ENCODE peak calls at places on chromosomes 7 and 10, in six cellular contexts. F, O, Z, Y, N and P are unnamed samples.

GRCh38 chr10:62475531-62475930 is 101.4 kb downstream of the ZNF365 start:
- DNase-seq in Z (no peak), N (no peak), Y (no peak), O (no peak), F (no peak), P (no peak)

GRCh38 chr7:25386311-25386744 is 158.0 kb upstream of the NPVF start:
- DNase-seq in Z (no peak), F (no peak), O (no peak), Y (no peak), N (no peak), P (no peak)

GRCh38 chr10:101529720-101530553 is 58.1 kb downstream of the POLL start:
- DNase-seq in O (no peak), N (no peak), F (no peak), Z (no peak), Y (no peak), P (peak; percentile 54)

GRCh38 chr10:86966008-86966654 is 2.2 kb upstream of the ADIRF start:
- DNase-seq in Z (no peak), O (no peak), N (no peak), Y (no peak), F (no peak), P (no peak)

GRCh38 chr7:101829856-101830255 is 12.4 kb downstream of the CUX1 start:
- DNase-seq in O (no peak), N (no peak), F (peak; percentile 44), Z (no peak), Y (no peak), P (no peak)

GRCh38 chr7:14800664-14801063 is 101.9 kb downstream of the DGKB start:
- DNase-seq in F (no peak), N (no peak), O (no peak), Y (no peak), Z (no peak), P (no peak)

GRCh38 chr10:102424916-102425315 is 4.3 kb downstream of the FBXL15 start:
- DNase-seq in O (no peak), Y (no peak), Z (no peak), F (no peak), N (no peak), P (no peak)

GRCh38 chr10:128105383-128105782 is 20.8 kb downstream of the MKI67 start:
- DNase-seq in Z (no peak), N (no peak), Y (no peak), O (no peak), F (no peak), P (no peak)

GRCh38 chr7:155356323-155357105 is 58.8 kb downstream of the INSIG1 start:
- DNase-seq in N (no peak), F (peak; percentile 10), Z (no peak), O (peak; percentile 20), Y (peak; percentile 61), P (no peak)

GRCh38 chr7:106012935-106013439 is 49.9 kb downstream of the CDHR3 start:
- DNase-seq in Z (no peak), Y (no peak), N (no peak), F (no peak), O (no peak), P (no peak)

GRCh38 chr7:111092406-111093160 is 1.7 kb downstream of the LRRN3 start:
- DNase-seq in F (no peak), O (no peak), N (no peak), Y (peak; percentile 32), Z (no peak), P (no peak)

GRCh38 chr7:39697481-39697880 is 74.1 kb downstream of the RALA start:
- DNase-seq in Y (no peak), N (no peak), O (no peak), Z (no peak), F (no peak), P (no peak)

GRCh38 chr10:130914377-130914776 is 397.1 kb downstream of the TCERG1L start:
- DNase-seq in O (no peak), Y (no peak), F (no peak), N (no peak), Z (no peak), P (no peak)

GRCh38 chr10:17616403-17617030 is 657 bp downstream of the HACD1 start:
- DNase-seq in F (peak; percentile 95), N (no peak), Y (peak; percentile 39), Z (peak; percentile 89), O (peak; percentile 21), P (peak; percentile 89)

GRCh38 chr10:43781480-43782361 is 133.0 kb upstream of the ZNF32 start:
- DNase-seq in Z (no peak), O (no peak), Y (peak; percentile 30), N (no peak), F (no peak), P (no peak)

GRCh38 chr7:69932034-69932628 is 333.9 kb downstream of the AUTS2 start:
- DNase-seq in Z (no peak), F (no peak), N (no peak), O (peak; percentile 2), Y (no peak), P (peak; percentile 20)

GRCh38 chr10:108779501-108779900 is 1143.8 kb downstream of the XPNPEP1 start:
- DNase-seq in Y (no peak), O (no peak), F (no peak), Z (no peak), N (no peak), P (no peak)

GRCh38 chr10:23976285-23976684 is 232.7 kb upstream of the KIAA1217 start:
- DNase-seq in Z (no peak), N (no peak), Y (no peak), O (peak; percentile 31), F (no peak), P (no peak)

DNA sequence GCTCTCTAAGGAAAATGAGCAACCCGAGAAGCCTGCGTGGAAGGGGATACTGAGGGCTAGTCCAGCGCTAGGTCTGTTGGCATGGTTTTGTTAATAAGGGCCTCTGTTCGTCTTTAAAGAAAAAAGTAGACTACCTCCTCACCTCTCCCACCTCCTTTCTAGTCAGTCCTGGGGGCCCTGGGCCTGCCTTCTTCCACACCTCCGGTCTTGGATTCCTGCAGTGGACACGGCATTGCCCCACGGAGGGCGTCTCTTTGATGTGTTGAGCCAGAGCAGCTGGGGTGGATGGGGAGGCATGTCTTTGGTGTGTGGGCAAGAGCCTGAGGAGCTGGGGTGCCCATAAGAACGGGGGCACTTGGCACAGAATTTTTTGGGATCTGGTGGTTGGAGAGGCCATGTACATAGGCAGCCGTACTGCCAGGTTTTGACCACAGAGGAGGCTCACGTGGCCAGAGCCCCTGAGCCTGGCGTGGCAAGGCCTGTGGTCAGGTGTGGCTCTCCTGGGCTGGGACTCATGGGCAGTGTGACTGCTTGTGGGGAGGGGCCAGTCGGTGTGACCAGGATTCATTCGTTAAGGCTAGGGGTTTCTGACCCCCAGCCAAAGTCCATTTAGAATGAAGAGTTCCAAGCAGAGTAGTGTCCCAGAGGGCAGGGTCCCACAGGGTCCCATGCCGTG is 38.1 kb downstream of the AGAP3 start:
- DNase-seq in Z (no peak), Y (no peak), O (no peak), N (no peak), F (no peak), P (no peak)
- H3K36me3 ChIP-seq in Z (peaks cover 39% of the 10 kb centered on the region), Y (peaks cover 11% of the 10 kb centered on the region), O (peaks cover 61% of the 10 kb centered on the region), N (peaks cover 28% of the 10 kb centered on the region), F (peaks cover 80% of the 10 kb centered on the region), P (peaks cover 6% of the 10 kb centered on the region)

GRCh38 chr7:130930260-130930659 is 196.3 kb upstream of the KLF14 start:
- DNase-seq in N (no peak), F (no peak), O (peak; percentile 98), Y (peak; percentile 55), Z (no peak), P (no peak)
- TF ChIP-seq CTCF in N (no peak), F (no peak), O (no peak), Y (no peak), Z (no peak), P (no peak)

GRCh38 chr7:1496531-1497292 is 7.5 kb downstream of the INTS1 start:
- DNase-seq in Z (no peak), N (no peak), F (no peak), O (no peak), Y (no peak), P (no peak)

GRCh38 chr7:1494447-1494846 is 9.7 kb downstream of the INTS1 start:
- DNase-seq in Y (no peak), Z (no peak), F (no peak), O (no peak), N (no peak), P (no peak)

GRCh38 chr7:1493571-1493970 is 10.6 kb downstream of the INTS1 start:
- DNase-seq in N (no peak), F (no peak), Z (no peak), Y (no peak), O (no peak), P (no peak)

GRCh38 chr7:1495564-1496242 is 8.5 kb downstream of the INTS1 start:
- DNase-seq in Z (no peak), O (no peak), N (no peak), F (no peak), Y (no peak), P (no peak)

DNA sequence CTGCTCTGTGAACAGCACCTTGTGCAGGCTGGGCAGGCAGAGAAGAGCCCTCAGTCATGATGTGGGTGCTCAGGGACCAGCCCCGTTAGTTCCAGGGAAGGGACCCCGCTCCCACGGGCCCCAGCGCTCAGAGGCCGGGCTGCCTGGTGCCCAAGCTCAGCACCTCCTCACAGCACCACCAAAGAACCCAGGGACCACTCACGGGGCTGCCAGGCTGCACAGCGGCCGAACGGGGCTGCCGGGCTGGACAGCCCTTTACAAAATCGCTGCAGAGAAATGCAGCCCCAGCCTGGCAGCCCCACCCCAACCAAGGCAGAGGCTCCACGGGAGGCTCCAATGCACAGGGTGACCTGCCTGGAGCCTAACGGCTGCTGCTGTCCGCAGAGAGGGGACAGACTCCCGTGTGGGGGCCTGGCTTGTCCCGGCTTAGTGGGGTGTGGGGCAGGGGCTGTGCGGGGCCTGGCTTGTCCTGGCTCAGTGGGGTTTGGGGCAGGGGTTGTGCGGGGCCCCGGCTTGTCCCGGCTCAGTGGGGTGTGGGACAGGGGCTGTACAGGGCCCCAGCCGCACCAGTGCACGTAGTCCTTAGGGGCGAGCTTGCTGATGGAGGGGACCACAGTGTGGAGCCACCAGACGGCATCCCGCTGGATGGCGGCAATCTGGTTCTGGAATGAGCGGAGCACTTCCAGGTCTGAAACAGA is 9.2 kb downstream of the INTS1 start:
- DNase-seq in O (no peak), Y (no peak), N (no peak), F (no peak), Z (no peak), P (no peak)
- H3K36me3 ChIP-seq in O (peaks cover 32% of the 10 kb centered on the region), Y (no peaks in the 10 kb centered on the region), N (peaks cover 31% of the 10 kb centered on the region), F (peaks cover 84% of the 10 kb centered on the region), Z (peaks cover 83% of the 10 kb centered on the region), P (no peaks in the 10 kb centered on the region)

GRCh38 chr7:127713758-127714157 is 61.8 kb downstream of the SND1 start:
- DNase-seq in Z (no peak), Y (no peak), O (no peak), N (no peak), F (no peak), P (no peak)

GRCh38 chr7:127715901-127716300 is 63.9 kb downstream of the SND1 start:
- DNase-seq in O (no peak), N (no peak), F (no peak), Y (no peak), Z (no peak), P (no peak)

GRCh38 chr7:127715272-127715671 is 63.3 kb downstream of the SND1 start:
- DNase-seq in O (no peak), Z (no peak), F (no peak), Y (no peak), N (no peak), P (no peak)

GRCh38 chr7:127717502-127718125 is 65.6 kb downstream of the SND1 start:
- DNase-seq in F (no peak), Y (no peak), O (peak; percentile 10), N (no peak), Z (no peak), P (no peak)

DNA sequence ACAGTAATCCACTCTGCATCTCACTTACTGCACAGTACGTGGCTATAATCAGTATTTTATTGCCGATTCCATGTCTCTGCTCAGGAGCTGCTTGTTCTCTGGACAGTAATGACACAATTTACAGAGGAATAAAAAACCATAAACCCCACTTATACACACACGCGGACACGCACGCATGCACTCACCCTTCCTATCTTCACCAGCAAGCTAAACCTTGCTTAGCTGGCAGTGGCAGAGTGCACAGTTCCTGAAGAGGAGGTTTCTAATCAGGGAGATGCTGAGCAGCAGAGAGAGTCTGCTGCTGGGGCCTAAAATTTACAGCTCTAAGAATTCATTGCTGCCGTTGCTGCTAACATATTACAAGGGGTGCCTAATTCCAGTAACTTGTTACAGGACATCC is 66.3 kb downstream of the SND1 start:
- DNase-seq in Y (no peak), O (no peak), F (no peak), Z (no peak), N (no peak), P (no peak)
- TF ChIP-seq CTCF in Y (no peak), O (no peak), F (no peak), Z (no peak), N (no peak), P (no peak)